ENCODE peak calls at places on chromosomes 13 and 19, in ten cellular contexts. H is stomach; P is lower leg skin; Z is Calu3; V is non-pigmented ciliary epithelial cell; A is NCI-H748 treated with DMSO at 0.1 percent for 48 hours; Q is CD8-positive, alpha-beta memory T cell; U is Daoy; G is mesenteric fat pad; S is trophoblast cell. E is an unnamed sample.

GRCh38 chr13:45519473-45519872 is 54.7 kb downstream of the COG3 start:
- DNase-seq in H (no peak), P (no peak), Z (no peak), V (no peak), A (no peak), Q (no peak), U (no peak), G (no peak), S (no peak), E (no peak)

GRCh38 chr13:105406551-105406950 is 1128.9 kb downstream of the EFNB2 start:
- DNase-seq in H (no peak), P (no peak), Z (no peak), V (no peak), A (no peak), Q (no peak), U (no peak), G (no peak), S (no peak), E (no peak)

GRCh38 chr19:10093295-10094186 is 7.4 kb downstream of the SHFL start:
- DNase-seq in H (no peak), P (no peak), Z (no peak), V (no peak), A (no peak), Q (no peak), U (peak), G (no peak), S (no peak), E (no peak)

GRCh38 chr13:113851826-113852535 is 11.9 kb downstream of the GAS6 start:
- DNase-seq in H (no peak), P (peak), Z (no peak), V (no peak), A (no peak), Q (no peak), U (no peak), G (peak), S (no peak), E (no peak)

GRCh38 chr13:74930402-74931165 is 551.4 kb downstream of the TBC1D4 start:
- DNase-seq in H (no peak), P (no peak), Z (no peak), V (peak), A (no peak), Q (no peak), U (no peak), G (no peak), S (no peak), E (no peak)

GRCh38 chr19:44741841-44742352 is 6.6 kb upstream of the BCL3 start:
- DNase-seq in H (peak), P (peak), Z (peak), V (peak), A (no peak), Q (no peak), U (peak), G (peak), S (peak), E (peak)

GRCh38 chr13:91623151-91623550 is 224.7 kb downstream of the GPC5 start:
- DNase-seq in H (no peak), P (no peak), Z (no peak), V (no peak), A (no peak), Q (no peak), U (no peak), G (no peak), S (no peak), E (no peak)

GRCh38 chr13:67043901-67044300 is 186.2 kb downstream of the PCDH9 start:
- DNase-seq in H (no peak), P (no peak), Z (no peak), V (peak), A (no peak), Q (no peak), U (peak), G (no peak), S (no peak), E (no peak)

GRCh38 chr19:14554382-14554812 is 17.5 kb downstream of the NDUFB7 start:
- DNase-seq in H (no peak), P (no peak), Z (no peak), V (no peak), A (no peak), Q (no peak), U (no peak), G (no peak), S (peak), E (no peak)

GRCh38 chr13:30107126-30107525 is 200.2 kb downstream of the KATNAL1 start:
- DNase-seq in H (no peak), P (no peak), Z (no peak), V (no peak), A (no peak), Q (no peak), U (no peak), G (peak), S (peak), E (no peak)

GRCh38 chr13:46844431-46844830 is 47.5 kb upstream of the ESD start:
- DNase-seq in H (no peak), P (no peak), Z (no peak), V (no peak), A (no peak), Q (no peak), U (no peak), G (no peak), S (no peak), E (no peak)

GRCh38 chr19:49155005-49155826 is at the start of gene HRC:
- DNase-seq in H (no peak), P (no peak), Z (no peak), V (no peak), A (no peak), Q (no peak), U (no peak), G (no peak), S (no peak), E (no peak)

GRCh38 chr13:42865703-42866102 is 84.3 kb downstream of the FAM216B start:
- DNase-seq in H (no peak), P (no peak), Z (no peak), V (no peak), A (no peak), Q (no peak), U (no peak), G (no peak), S (no peak), E (no peak)

GRCh38 chr19:58387338-58388174 is 487 bp downstream of the RPS5 start:
- DNase-seq in H (no peak), P (no peak), Z (no peak), V (no peak), A (no peak), Q (no peak), U (no peak), G (no peak), S (no peak), E (no peak)

GRCh38 chr13:49409008-49409407 is 34.9 kb downstream of the CAB39L start:
- DNase-seq in H (no peak), P (no peak), Z (no peak), V (no peak), A (no peak), Q (no peak), U (peak), G (no peak), S (no peak), E (no peak)

GRCh38 chr19:57171551-57172081 is 4.3 kb upstream of the DUXA start:
- DNase-seq in H (no peak), P (no peak), Z (no peak), V (no peak), A (peak), Q (peak), U (peak), G (no peak), S (peak), E (no peak)

GRCh38 chr19:21434516-21434915 is 37.6 kb downstream of the ZNF493 start:
- DNase-seq in H (no peak), P (no peak), Z (no peak), V (no peak), A (no peak), Q (no peak), U (no peak), G (no peak), S (no peak), E (no peak)

GRCh38 chr19:1875646-1876493 is 9.4 kb downstream of the ABHD17A start:
- DNase-seq in H (peak), P (peak), Z (peak), V (peak), A (peak), Q (peak), U (peak), G (peak), S (peak), E (peak)

GRCh38 chr19:1518471-1518870 is 5.4 kb upstream of the PLK5 start:
- DNase-seq in H (no peak), P (no peak), Z (no peak), V (no peak), A (no peak), Q (no peak), U (no peak), G (no peak), S (no peak), E (no peak)

GRCh38 chr13:102817907-102818306 is 19.0 kb downstream of the BIVM start:
- DNase-seq in H (no peak), P (no peak), Z (no peak), V (no peak), A (no peak), Q (no peak), U (no peak), G (no peak), S (no peak), E (no peak)

GRCh38 chr19:5128932-5129389 is 160.0 kb downstream of the KDM4B start:
- DNase-seq in H (peak), P (no peak), Z (no peak), V (no peak), A (no peak), Q (no peak), U (no peak), G (no peak), S (no peak), E (no peak)

GRCh38 chr19:45403781-45404556 is 900 bp downstream of the PPP1R13L start:
- DNase-seq in H (peak), P (no peak), Z (peak), V (no peak), A (peak), Q (peak), U (peak), G (no peak), S (peak), E (peak)

GRCh38 chr13:39599842-39600241 is 3.2 kb downstream of the LHFPL6 start:
- DNase-seq in H (no peak), P (no peak), Z (no peak), V (no peak), A (no peak), Q (no peak), U (no peak), G (no peak), S (no peak), E (no peak)

GRCh38 chr19:17843428-17843827 is 4.4 kb downstream of the JAK3 start:
- DNase-seq in H (no peak), P (no peak), Z (no peak), V (no peak), A (no peak), Q (no peak), U (no peak), G (no peak), S (no peak), E (no peak)

GRCh38 chr19:6066661-6067646 is 43.3 kb downstream of the RFX2 start:
- DNase-seq in H (peak), P (peak), Z (peak), V (no peak), A (peak), Q (no peak), U (peak), G (no peak), S (peak), E (peak)

GRCh38 chr19:22832031-22832762 is at the start of gene ZNF723:
- DNase-seq in H (no peak), P (peak), Z (no peak), V (no peak), A (no peak), Q (no peak), U (peak), G (no peak), S (peak), E (no peak)

GRCh38 chr13:58463841-58464240 is 832.3 kb downstream of the PCDH17 start:
- DNase-seq in H (no peak), P (no peak), Z (no peak), V (no peak), A (no peak), Q (no peak), U (no peak), G (no peak), S (no peak), E (no peak)

GRCh38 chr19:15534957-15535864 is 26.9 kb downstream of the CYP4F22 start:
- DNase-seq in H (no peak), P (no peak), Z (no peak), V (no peak), A (no peak), Q (no peak), U (no peak), G (no peak), S (no peak), E (no peak)

E was measured in SHP77 treated with DMSO at 0.1 percent for 48 hours.